ENCODE peak calls at places on chromosome 10, in four cellular contexts. One of them, this sample, is unnamed.
A peak's percentile ranks its signal among the peaks of the same experiment; 100 is the strongest.

GRCh38 chr10:70985824-70986336 is 97.5 kb upstream of the PCBD1 start:
- DNase-seq in CD8-positive, alpha-beta T cell: no peak
- DNase-seq in T-helper 1 cell: no peak
- DNase-seq in upper lobe of right lung: no peak
- DNase-seq in this sample: no peak

GRCh38 chr10:12841426-12841825 is 160.1 kb downstream of the CCDC3 start:
- DNase-seq in CD8-positive, alpha-beta T cell: no peak
- DNase-seq in T-helper 1 cell: no peak
- DNase-seq in upper lobe of right lung: no peak
- DNase-seq in this sample: no peak

GRCh38 chr10:101223274-101224059 is 5.8 kb downstream of the LBX1 start:
- DNase-seq in CD8-positive, alpha-beta T cell: no peak
- DNase-seq in T-helper 1 cell: no peak
- DNase-seq in upper lobe of right lung: no peak
- DNase-seq in this sample: no peak

GRCh38 chr10:33803248-33803647 is 468.8 kb upstream of the NRP1 start:
- DNase-seq in CD8-positive, alpha-beta T cell: no peak
- DNase-seq in T-helper 1 cell: no peak
- DNase-seq in upper lobe of right lung: no peak
- DNase-seq in this sample: no peak

GRCh38 chr10:103476046-103476768 is 2.8 kb downstream of the CALHM3 start:
- DNase-seq in CD8-positive, alpha-beta T cell: no peak
- DNase-seq in T-helper 1 cell: no peak
- DNase-seq in upper lobe of right lung: no peak
- DNase-seq in this sample: no peak

GRCh38 chr10:25049966-25050365 is 33.6 kb downstream of the THNSL1 start:
- DNase-seq in CD8-positive, alpha-beta T cell: no peak
- DNase-seq in T-helper 1 cell: no peak
- DNase-seq in upper lobe of right lung: no peak
- DNase-seq in this sample: no peak

GRCh38 chr10:63489838-63490237 is 24.1 kb upstream of the JMJD1C start:
- DNase-seq in CD8-positive, alpha-beta T cell: no peak
- DNase-seq in T-helper 1 cell: no peak
- DNase-seq in upper lobe of right lung: no peak
- DNase-seq in this sample: no peak

GRCh38 chr10:11425288-11425595 is 186.2 kb downstream of the USP6NL start:
- DNase-seq in CD8-positive, alpha-beta T cell: no peak
- DNase-seq in T-helper 1 cell: no peak
- DNase-seq in upper lobe of right lung: no peak
- DNase-seq in this sample: no peak

GRCh38 chr10:48594799-48595198 is 10.1 kb downstream of the ARHGAP22 start:
- DNase-seq in CD8-positive, alpha-beta T cell: no peak
- DNase-seq in T-helper 1 cell: no peak
- DNase-seq in upper lobe of right lung: no peak
- DNase-seq in this sample: no peak

GRCh38 chr10:33657154-33657900 is 322.9 kb upstream of the NRP1 start:
- DNase-seq in CD8-positive, alpha-beta T cell: no peak
- DNase-seq in T-helper 1 cell: no peak
- DNase-seq in upper lobe of right lung: no peak
- DNase-seq in this sample: no peak

GRCh38 chr10:114867365-114867764 is 45.8 kb downstream of the FHIP2A start:
- DNase-seq in CD8-positive, alpha-beta T cell: no peak
- DNase-seq in T-helper 1 cell: no peak
- DNase-seq in upper lobe of right lung: no peak
- DNase-seq in this sample: no peak

GRCh38 chr10:78780551-78780961 is 288.2 kb upstream of the ZMIZ1 start:
- DNase-seq in CD8-positive, alpha-beta T cell: no peak
- DNase-seq in T-helper 1 cell: no peak
- DNase-seq in upper lobe of right lung: peak; percentile 48
- DNase-seq in this sample: no peak

GRCh38 chr10:3760083-3760482 is 24.9 kb downstream of the KLF6 start:
- DNase-seq in CD8-positive, alpha-beta T cell: peak; percentile 5
- DNase-seq in T-helper 1 cell: no peak
- DNase-seq in upper lobe of right lung: no peak
- DNase-seq in this sample: no peak

GRCh38 chr10:132193907-132194552 is 7.3 kb downstream of the DPYSL4 start:
- DNase-seq in CD8-positive, alpha-beta T cell: peak; percentile 20
- DNase-seq in T-helper 1 cell: no peak
- DNase-seq in upper lobe of right lung: no peak
- DNase-seq in this sample: peak; percentile 34

GRCh38 chr10:79490400-79491081 is 21.8 kb upstream of the EIF5AL1 start:
- DNase-seq in CD8-positive, alpha-beta T cell: no peak
- DNase-seq in T-helper 1 cell: no peak
- DNase-seq in upper lobe of right lung: no peak
- DNase-seq in this sample: no peak

GRCh38 chr10:133231946-133232574 is 2.0 kb downstream of the UTF1 start:
- DNase-seq in CD8-positive, alpha-beta T cell: no peak
- DNase-seq in T-helper 1 cell: no peak
- DNase-seq in upper lobe of right lung: no peak
- DNase-seq in this sample: no peak

This sample was measured in naive thymus-derived CD4-positive, alpha-beta T cell.